ENCODE peak calls at places on chromosomes 3 and 15, in seven cellular contexts. K is HCT116; P is psoas muscle; Z is SJSA1; W is IMR-90; T is body of pancreas; V is CD8-positive, alpha-beta memory T cell. L is an unnamed sample.

GRCh38 chr3:131898346-131898745 is 136.5 kb downstream of the CPNE4 start:
- DNase-seq in K (no peak), P (no peak), Z (no peak), W (no peak), T (no peak), V (no peak), L (no peak)

GRCh38 chr3:146834917-146835316 is 229.8 kb upstream of the PLSCR5 start:
- DNase-seq in K (no peak), P (no peak), Z (no peak), W (no peak), T (no peak), V (no peak), L (no peak)

GRCh38 chr15:69757186-69757585 is 304.6 kb downstream of the RPLP1 start:
- DNase-seq in K (no peak), P (no peak), Z (peak; percentile 33), W (peak; percentile 21), T (no peak), V (no peak), L (no peak)

GRCh38 chr3:41158947-41159346 is 40.4 kb upstream of the CTNNB1 start:
- DNase-seq in K (no peak), P (no peak), Z (no peak), W (no peak), T (peak; percentile 34), V (no peak), L (no peak)

GRCh38 chr3:99901200-99901926 is 83.7 kb downstream of the CMSS1 start:
- DNase-seq in K (peak; percentile 77), P (no peak), Z (no peak), W (peak; percentile 77), T (no peak), V (no peak), L (no peak)

GRCh38 chr3:48361928-48362327 is 10.1 kb upstream of the FBXW12 start:
- DNase-seq in K (no peak), P (no peak), Z (no peak), W (no peak), T (no peak), V (no peak), L (no peak)

GRCh38 chr3:23405081-23405480 is 202.0 kb downstream of the UBE2E2 start:
- DNase-seq in K (no peak), P (no peak), Z (no peak), W (no peak), T (no peak), V (no peak), L (no peak)

GRCh38 chr3:109353057-109353456 is 15.7 kb upstream of the DPPA4 start:
- DNase-seq in K (no peak), P (no peak), Z (no peak), W (no peak), T (no peak), V (no peak), L (no peak)

GRCh38 chr15:53447742-53448141 is 311.7 kb downstream of the WDR72 start:
- DNase-seq in K (no peak), P (no peak), Z (no peak), W (no peak), T (no peak), V (no peak), L (no peak)

GRCh38 chr3:31251083-31251482 is 281.6 kb upstream of the STT3B start:
- DNase-seq in K (no peak), P (no peak), Z (no peak), W (no peak), T (no peak), V (no peak), L (no peak)

GRCh38 chr15:78507831-78508160 is 419 bp downstream of the HYKK start:
- DNase-seq in K (no peak), P (no peak), Z (no peak), W (no peak), T (no peak), V (no peak), L (no peak)

GRCh38 chr3:62229908-62230307 is 143.4 kb downstream of the FEZF2 start:
- DNase-seq in K (peak; percentile 10), P (no peak), Z (no peak), W (no peak), T (no peak), V (no peak), L (no peak)

GRCh38 chr3:174191380-174191779 is 667.8 kb upstream of the NAALADL2 start:
- DNase-seq in K (no peak), P (no peak), Z (no peak), W (no peak), T (no peak), V (no peak), L (no peak)

GRCh38 chr15:88641959-88642452 is 3.2 kb downstream of the ISG20 start:
- DNase-seq in K (no peak), P (no peak), Z (no peak), W (no peak), T (no peak), V (no peak), L (no peak)

GRCh38 chr15:24678485-24678884 is 2.9 kb downstream of the NPAP1 start:
- DNase-seq in K (no peak), P (no peak), Z (no peak), W (no peak), T (no peak), V (no peak), L (no peak)

GRCh38 chr15:24684313-24684712 is 8.7 kb downstream of the NPAP1 start:
- DNase-seq in K (no peak), P (no peak), Z (no peak), W (no peak), T (no peak), V (no peak), L (no peak)

DNA sequence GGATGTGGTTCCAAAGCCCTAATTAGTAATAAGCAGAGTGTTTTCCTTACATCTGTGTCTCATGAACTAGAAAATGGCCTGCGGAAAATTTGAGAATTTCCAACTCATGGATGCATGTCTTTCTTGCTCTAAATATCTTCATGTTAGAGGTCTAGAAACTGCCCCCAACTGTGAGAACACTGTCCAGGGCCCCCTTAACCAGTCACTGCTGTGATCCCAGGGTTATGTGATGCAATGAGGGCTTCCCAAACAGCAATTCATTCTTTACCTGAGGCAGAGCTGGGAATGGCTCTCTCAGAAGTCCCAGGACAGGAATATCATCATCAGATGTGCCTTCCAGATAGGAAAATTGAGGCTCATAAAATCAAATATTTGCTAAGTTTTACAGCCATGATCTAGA is 8.2 kb downstream of the NPAP1 start:
- DNase-seq in K (no peak), P (no peak), Z (no peak), W (no peak), T (no peak), V (no peak), L (no peak)
- H3K4me3 ChIP-seq in K (no peak overlapping the region), P (no peak overlapping the region), Z (no peak overlapping the region), W (no peak overlapping the region), T (no peak overlapping the region), V (no peak overlapping the region), L (no peak overlapping the region)

DNA sequence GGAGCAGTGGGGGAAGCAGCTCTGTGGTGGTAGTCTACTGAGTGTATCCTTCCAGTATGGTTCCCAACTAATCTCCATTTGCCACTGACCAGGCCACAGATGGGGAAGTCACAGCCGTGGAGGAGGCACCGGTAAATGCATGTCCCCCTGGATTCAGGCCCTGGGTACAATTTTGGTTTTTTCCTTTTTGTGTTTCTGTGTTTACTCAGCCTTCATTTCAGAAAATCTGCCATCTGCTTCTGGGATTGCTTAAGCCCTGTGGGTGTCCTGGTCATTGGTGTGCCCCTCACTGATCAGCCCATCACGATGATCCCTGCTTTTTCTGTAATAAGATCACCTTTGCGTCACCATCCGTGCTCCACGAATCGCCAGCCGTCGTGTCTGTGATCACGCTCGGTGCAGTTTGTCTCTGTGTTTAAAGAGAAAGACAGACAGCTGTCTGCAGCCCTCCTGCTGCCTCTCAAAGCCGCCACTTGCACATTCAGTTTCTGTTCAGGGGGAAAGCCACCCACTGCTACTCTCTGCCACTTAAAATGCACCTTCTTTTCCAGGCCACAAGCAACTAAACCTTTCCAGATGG is 68.9 kb downstream of the DNASE1L3 start:
- DNase-seq in K (no peak), P (no peak), Z (no peak), W (no peak), T (no peak), V (no peak), L (no peak)
- H3K36me3 ChIP-seq in K (peaks cover 18% of the 10 kb centered on the region), P (no peaks in the 10 kb centered on the region), Z (peaks cover 96% of the 10 kb centered on the region), W (peaks cover 73% of the 10 kb centered on the region), T (no peaks in the 10 kb centered on the region), V (peaks cover 37% of the 10 kb centered on the region), L (peaks cover 21% of the 10 kb centered on the region)

GRCh38 chr3:58575986-58576652 is 1.1 kb downstream of the FAM107A start:
- DNase-seq in K (no peak), P (no peak), Z (no peak), W (no peak), T (peak; percentile 23), V (no peak), L (no peak)

GRCh38 chr3:58578873-58579272 is 1.7 kb upstream of the FAM107A start:
- DNase-seq in K (no peak), P (no peak), Z (no peak), W (no peak), T (no peak), V (no peak), L (no peak)

GRCh38 chr3:58574682-58575081 is 2.5 kb downstream of the FAM107A start:
- DNase-seq in K (no peak), P (no peak), Z (no peak), W (no peak), T (no peak), V (no peak), L (no peak)

GRCh38 chr3:58576716-58577115 is 475 bp downstream of the FAM107A start:
- DNase-seq in K (no peak), P (no peak), Z (no peak), W (no peak), T (no peak), V (no peak), L (no peak)

GRCh38 chr3:58577269-58577821 is at the start of gene FAM107A:
- DNase-seq in K (no peak), P (peak; percentile 73), Z (no peak), W (peak; percentile 49), T (peak; percentile 52), V (no peak), L (no peak)
- H3K27ac ChIP-seq in K (no peak within 1 kb of the TSS), P (peak within 1 kb of the TSS; percentile 65), Z (no peak within 1 kb of the TSS), W (no peak within 1 kb of the TSS), T (peak within 1 kb of the TSS; percentile 73), V (no peak within 1 kb of the TSS), L (no peak within 1 kb of the TSS)

GRCh38 chr15:45448516-45448915 is 70.2 kb upstream of the GATM start:
- DNase-seq in K (no peak), P (no peak), Z (no peak), W (peak; percentile 28), T (no peak), V (no peak), L (no peak)

GRCh38 chr15:45449387-45449786 is 71.0 kb upstream of the GATM start:
- DNase-seq in K (no peak), P (no peak), Z (no peak), W (no peak), T (no peak), V (no peak), L (no peak)

GRCh38 chr15:45450468-45450867 is 72.1 kb downstream of the SLC30A4 start:
- DNase-seq in K (no peak), P (no peak), Z (no peak), W (no peak), T (no peak), V (no peak), L (no peak)

GRCh38 chr15:45451265-45451664 is 71.3 kb downstream of the SLC30A4 start:
- DNase-seq in K (no peak), P (no peak), Z (no peak), W (no peak), T (no peak), V (no peak), L (no peak)

DNA sequence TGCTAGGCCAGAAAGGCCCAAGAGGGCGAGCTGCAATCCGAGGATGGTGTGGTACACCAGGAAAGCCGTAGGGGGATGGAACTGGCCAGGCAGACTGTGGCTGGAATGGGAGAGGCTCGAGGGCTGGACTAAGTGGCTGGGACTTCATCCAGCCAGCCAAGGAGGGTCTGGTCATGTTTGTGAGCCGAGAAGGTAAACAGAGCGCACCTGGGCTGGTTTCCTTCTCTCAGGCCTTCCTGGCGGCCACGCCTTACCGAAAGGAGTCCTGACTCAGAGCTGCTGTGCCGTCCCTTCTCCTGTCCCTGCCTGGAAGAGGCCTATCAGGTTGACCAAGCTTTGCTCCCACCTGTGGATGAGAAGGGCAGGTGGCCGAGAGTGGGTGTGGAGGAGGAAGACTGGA is 71.5 kb upstream of the GATM start:
- DNase-seq in K (no peak), P (no peak), Z (no peak), W (no peak), T (peak; percentile 90), V (no peak), L (no peak)
- H3K4me3 ChIP-seq in K (no peak overlapping the region), P (no peak overlapping the region), Z (no peak overlapping the region), W (no peak overlapping the region), T (no peak overlapping the region), V (no peak overlapping the region), L (no peak overlapping the region)

L was measured in naive thymus-derived CD4-positive, alpha-beta T cell.